ENCODE peak calls at places on chromosomes 13 and 19, in nine cellular contexts. I is fibroblast of lung, E is psoas muscle, C is A673, T is tibial nerve, X is RWPE2, W is kidney epithelial cell, S is transverse colon, D is thoracic aorta. P is an unnamed sample. For H3K36me3, the result is how much of the 10 kb centered on the place peaks cover.

GRCh38 chr19:55228403-55229031 is at the start of gene TMEM86B:
- DNase-seq in I (no peak), T (no peak), D (no peak), W (no peak), C (no peak), E (no peak), X (no peak), S (no peak), P (no peak)

GRCh38 chr13:107883561-107884175 is 331.7 kb downstream of the LIG4 start:
- DNase-seq in D (no peak), X (no peak), T (no peak), W (peak), I (peak), C (no peak), S (no peak), E (no peak), P (no peak)

GRCh38 chr19:49985926-49986325 is 25.0 kb upstream of the SIGLEC11 start:
- DNase-seq in D (no peak), T (no peak), E (no peak), W (no peak), C (peak), S (no peak), I (no peak), X (no peak), P (no peak)

GRCh38 chr19:34172661-34173144 is 399 bp downstream of the LSM14A start:
- DNase-seq in X (no peak), T (no peak), C (peak), D (no peak), E (no peak), S (peak), I (no peak), W (no peak), P (no peak)

GRCh38 chr19:51018745-51019543 is 565 bp downstream of the KLK10 start:
- DNase-seq in W (no peak), T (no peak), X (no peak), E (no peak), I (no peak), S (no peak), D (no peak), C (no peak), P (no peak)

GRCh38 chr13:48431431-48431830 is 18.5 kb upstream of the LPAR6 start:
- DNase-seq in S (no peak), X (no peak), E (no peak), C (no peak), I (peak), T (no peak), D (no peak), W (no peak), P (no peak)

GRCh38 chr13:32262619-32263018 is 52.5 kb downstream of the ZAR1L start:
- DNase-seq in T (no peak), E (no peak), I (no peak), C (no peak), S (no peak), W (no peak), X (no peak), D (no peak), P (no peak)

GRCh38 chr19:30718728-30719127 is 346.5 kb downstream of the ZNF536 start:
- DNase-seq in W (no peak), C (peak), I (no peak), D (no peak), S (peak), X (no peak), E (no peak), T (no peak), P (no peak)

GRCh38 chr19:40335101-40335500 is 13.1 kb downstream of the C19orf47 start:
- DNase-seq in C (no peak), T (no peak), I (no peak), W (no peak), D (no peak), S (no peak), X (no peak), E (no peak), P (no peak)

GRCh38 chr13:24511019-24511823 is 1.4 kb downstream of the PARP4 start:
- DNase-seq in D (no peak), S (peak), I (peak), C (peak), W (peak), T (no peak), X (peak), E (no peak), P (no peak)

GRCh38 chr19:16782719-16783118 is 46.5 kb upstream of the SIN3B start:
- DNase-seq in D (no peak), E (no peak), T (no peak), X (no peak), C (no peak), I (no peak), S (no peak), W (no peak), P (no peak)

GRCh38 chr19:10289167-10289835 is 451 bp upstream of the ICAM5 start:
- DNase-seq in E (peak), T (no peak), C (peak), D (no peak), I (no peak), S (peak), W (no peak), X (peak), P (no peak)

GRCh38 chr19:57961785-57962184 is 12.5 kb downstream of the C19orf18 start:
- DNase-seq in C (no peak), X (no peak), T (no peak), S (no peak), D (no peak), E (no peak), W (no peak), I (no peak), P (no peak)

GRCh38 chr19:19453129-19453461 is 47.6 kb downstream of the GATAD2A start:
- DNase-seq in S (no peak), I (no peak), C (no peak), X (no peak), E (no peak), T (no peak), D (no peak), W (no peak), P (no peak)
- H3K4me3 ChIP-seq in S (no peak), I (no peak), C (no peak), X (no peak), E (no peak), T (no peak), D (no peak), W (no peak), P (no peak)

GRCh38 chr19:48381178-48381950 is 10.0 kb downstream of the KDELR1 start:
- DNase-seq in W (no peak), D (no peak), C (no peak), X (no peak), T (no peak), I (no peak), E (no peak), S (no peak), P (no peak)
- H3K36me3 ChIP-seq in W (under half), D (under half), C (under half), X (under half), T (under half), I (under half), E (half or more), S (under half), P (under half)

DNA sequence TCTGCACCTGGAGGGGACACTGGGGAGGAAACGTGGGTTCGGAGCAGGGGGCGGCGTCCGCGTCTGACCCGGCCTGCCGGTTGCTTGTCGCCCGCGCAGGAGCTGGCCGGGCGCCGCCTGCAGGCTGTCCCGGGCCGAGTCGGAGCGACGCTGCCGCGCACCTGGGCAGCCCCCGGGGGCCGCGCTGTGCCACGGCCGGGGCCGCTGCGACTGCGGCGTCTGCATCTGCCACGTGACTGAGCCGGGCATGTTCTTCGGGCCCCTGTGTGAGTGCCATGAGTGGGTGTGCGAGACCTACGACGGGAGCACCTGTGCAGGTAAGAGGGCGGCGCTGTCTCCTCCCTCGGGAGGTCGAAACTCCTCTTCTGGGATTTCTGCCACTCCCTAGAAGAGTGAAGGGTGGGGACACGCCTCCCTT is 1.3 kb downstream of the ITGBL1 start:
- DNase-seq in T (no peak), D (no peak), C (no peak), I (no peak), W (no peak), E (no peak), X (peak), S (peak), P (no peak)
- H3K4me3 ChIP-seq in T (peak), D (peak), C (peak), I (peak), W (peak), E (peak), X (peak), S (peak), P (peak)

GRCh38 chr19:625257-625656 is 8.1 kb downstream of the POLRMT start:
- DNase-seq in D (no peak), W (no peak), X (no peak), S (no peak), T (no peak), I (no peak), C (no peak), E (no peak), P (no peak)

GRCh38 chr19:623175-623916 is 10.0 kb downstream of the POLRMT start:
- DNase-seq in X (no peak), C (no peak), S (no peak), I (no peak), W (no peak), D (no peak), E (no peak), T (no peak), P (no peak)

GRCh38 chr19:623974-624373 is 9.4 kb downstream of the POLRMT start:
- DNase-seq in T (peak), X (no peak), W (peak), S (no peak), I (peak), C (peak), D (no peak), E (no peak), P (no peak)

GRCh38 chr19:622666-623065 is 10.7 kb downstream of the POLRMT start:
- DNase-seq in X (no peak), T (no peak), D (no peak), S (no peak), C (no peak), W (no peak), I (no peak), E (no peak), P (no peak)

GRCh38 chr19:624433-625109 is 8.8 kb downstream of the POLRMT start:
- DNase-seq in T (no peak), W (no peak), C (no peak), X (no peak), E (no peak), I (no peak), D (no peak), S (no peak), P (no peak)
- H3K36me3 ChIP-seq in T (under half), W (under half), C (under half), X (under half), E (half or more), I (under half), D (under half), S (under half), P (half or more)

GRCh38 chr13:78487707-78488106 is 115.6 kb downstream of the POU4F1 start:
- DNase-seq in X (no peak), D (no peak), S (no peak), I (no peak), C (no peak), T (no peak), W (no peak), E (no peak), P (no peak)
- H3K4me3 ChIP-seq in X (no peak), D (no peak), S (no peak), I (no peak), C (no peak), T (no peak), W (no peak), E (no peak), P (no peak)